ENCODE peak calls at places on chromosome 6, in eight cellular contexts. K is heart left ventricle, R is fibroblast of lung, T is HCT116, L is Karpas-422, Y is hepatocyte, N is tibial artery, I is small intestine. Q is an unnamed sample. For H3K4me1, the result is how much of the 10 kb centered on the place peaks cover.

GRCh38 chr6:35522660-35523658 is 10.3 kb upstream of the TULP1 start:
- DNase-seq in R (peak), L (peak), Y (peak), N (peak), K (peak), I (peak), T (peak), Q (peak)

GRCh38 chr6:53744321-53744720 is 50.5 kb upstream of the LRRC1 start:
- DNase-seq in N (no peak), I (no peak), K (no peak), L (no peak), Y (peak), T (no peak), R (no peak), Q (no peak)

GRCh38 chr6:137365648-137366047 is 128.5 kb downstream of the OLIG3 start:
- DNase-seq in R (no peak), I (no peak), Y (no peak), L (no peak), T (no peak), N (no peak), K (no peak), Q (no peak)

GRCh38 chr6:20811112-20811746 is 277.0 kb downstream of the CDKAL1 start:
- DNase-seq in Y (peak), N (no peak), K (no peak), L (no peak), R (peak), I (peak), T (peak), Q (peak)

GRCh38 chr6:154457046-154457713 is 53.3 kb downstream of the CNKSR3 start:
- DNase-seq in N (no peak), Y (no peak), T (no peak), R (peak), I (no peak), K (no peak), L (no peak), Q (peak)

GRCh38 chr6:119428647-119429046 is 79.1 kb upstream of the MAN1A1 start:
- DNase-seq in N (no peak), K (no peak), R (peak), Y (no peak), T (no peak), I (no peak), L (no peak), Q (no peak)

GRCh38 chr6:118228856-118229255 is 319.2 kb upstream of the PLN start:
- DNase-seq in T (no peak), Y (no peak), N (no peak), L (no peak), I (no peak), K (no peak), R (no peak), Q (no peak)

GRCh38 chr6:161228096-161228495 is 45.8 kb downstream of the AGPAT4 start:
- DNase-seq in K (no peak), N (peak), R (peak), T (no peak), Y (no peak), L (no peak), I (no peak), Q (no peak)

GRCh38 chr6:80530096-80530495 is 423.6 kb downstream of the BCKDHB start:
- DNase-seq in K (no peak), I (no peak), N (no peak), R (no peak), Y (no peak), T (no peak), L (no peak), Q (no peak)

GRCh38 chr6:33217681-33218080 is 9.4 kb downstream of the RING1 start:
- DNase-seq in N (no peak), I (no peak), Y (no peak), T (no peak), R (no peak), L (no peak), K (no peak), Q (no peak)

GRCh38 chr6:113172531-113172966 is 684.6 kb upstream of the MARCKS start:
- DNase-seq in K (no peak), T (no peak), N (no peak), Y (no peak), I (peak), R (peak), L (no peak), Q (no peak)

GRCh38 chr6:14635195-14635594 is 517.6 kb downstream of the CD83 start:
- DNase-seq in K (no peak), L (no peak), T (no peak), I (peak), Y (no peak), R (no peak), N (no peak), Q (no peak)
- H3K4me1 ChIP-seq in K (under half), L (under half), T (under half), I (under half), Y (under half), R (under half), N (under half), Q (under half)

GRCh38 chr6:41729624-41730023 is 5.8 kb downstream of the TFEB start:
- DNase-seq in K (no peak), N (no peak), L (no peak), R (no peak), Y (no peak), I (no peak), T (no peak), Q (no peak)
- H3K4me1 ChIP-seq in K (half or more), N (under half), L (half or more), R (under half), Y (under half), I (under half), T (under half), Q (under half)

GRCh38 chr6:56760842-56761241 is 118.2 kb upstream of the DST start:
- DNase-seq in Y (no peak), K (no peak), N (no peak), L (peak), T (no peak), I (no peak), R (no peak), Q (no peak)
- H3K4me1 ChIP-seq in Y (under half), K (under half), N (under half), L (half or more), T (half or more), I (under half), R (under half), Q (under half)

GRCh38 chr6:168585441-168585840 is 144.5 kb downstream of the SMOC2 start:
- DNase-seq in I (no peak), L (no peak), K (no peak), T (no peak), Y (no peak), N (no peak), R (no peak), Q (peak)

GRCh38 chr6:168583126-168583525 is 142.1 kb downstream of the SMOC2 start:
- DNase-seq in R (no peak), K (no peak), I (no peak), T (no peak), L (no peak), N (no peak), Y (no peak), Q (no peak)

GRCh38 chr6:168584251-168584650 is 143.3 kb downstream of the SMOC2 start:
- DNase-seq in R (peak), T (no peak), Y (no peak), L (no peak), K (no peak), I (no peak), N (no peak), Q (no peak)

GRCh38 chr6:168583821-168584220 is 142.8 kb downstream of the SMOC2 start:
- DNase-seq in I (no peak), L (no peak), N (no peak), Y (no peak), K (no peak), R (no peak), T (no peak), Q (no peak)

GRCh38 chr6:168584671-168585070 is 143.7 kb downstream of the SMOC2 start:
- DNase-seq in Y (no peak), R (no peak), I (no peak), N (no peak), L (no peak), K (no peak), T (no peak), Q (peak)
- H3K4me1 ChIP-seq in Y (under half), R (under half), I (under half), N (under half), L (under half), K (under half), T (under half), Q (under half)

DNA sequence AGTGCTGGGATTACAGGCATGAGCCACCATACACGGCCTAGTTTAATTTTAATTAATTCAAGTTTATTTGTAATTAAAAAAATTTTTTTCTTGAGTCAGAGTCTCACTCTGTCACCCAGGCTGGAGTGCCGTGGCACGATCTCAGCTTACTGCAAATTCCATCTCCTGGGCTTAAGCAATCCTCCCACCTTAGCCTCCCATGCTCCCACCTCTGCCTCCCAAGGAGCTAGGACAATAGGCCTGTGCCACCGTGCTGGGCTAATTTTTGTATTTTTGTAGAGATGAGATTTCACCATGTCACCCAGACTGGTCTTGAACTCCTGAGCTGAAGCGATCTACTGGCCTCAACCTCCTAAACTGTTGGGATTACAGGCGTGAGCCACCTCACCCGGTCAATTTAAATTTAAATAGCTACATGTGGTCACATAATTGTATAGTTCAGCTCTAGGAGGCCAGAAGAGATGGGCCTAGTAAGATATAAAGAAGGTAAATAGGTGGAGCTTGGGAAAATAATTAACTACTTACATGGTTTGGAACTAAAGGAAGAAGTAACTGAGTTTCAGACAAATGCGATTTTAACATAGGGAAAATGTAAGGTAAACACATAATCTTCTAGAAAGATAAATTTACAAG is 220.0 kb upstream of the CITED2 start:
- DNase-seq in K (no peak), R (no peak), N (no peak), Y (no peak), L (no peak), I (no peak), T (no peak), Q (no peak)
- H3K4me1 ChIP-seq in K (under half), R (under half), N (under half), Y (under half), L (under half), I (under half), T (under half), Q (under half)

Q was measured in SJSA1.